ENCODE peak calls at places on chromosomes 11 and 22, in nine cellular contexts. O is H9; A is brain microvascular endothelial cell; N is testis; M is AG09319; H is CD4-positive, alpha-beta T cell; Z is cardiac muscle cell; P is omental fat pad; I is upper lobe of right lung. V is an unnamed sample.

GRCh38 chr11:113104390-113105251 is 143.4 kb downstream of the NCAM1 start:
- DNase-seq in O (no peak), A (no peak), N (no peak), M (no peak), H (no peak), Z (no peak), P (no peak), I (no peak), V (no peak)

GRCh38 chr11:29293825-29294224 is 723.0 kb downstream of the KCNA4 start:
- DNase-seq in O (no peak), A (peak), N (no peak), M (no peak), H (no peak), Z (no peak), P (no peak), I (no peak), V (no peak)

GRCh38 chr11:116502641-116503061 is 270.1 kb downstream of the BUD13 start:
- DNase-seq in O (no peak), A (no peak), N (no peak), M (no peak), H (no peak), Z (no peak), P (no peak), I (no peak), V (no peak)

GRCh38 chr22:22552630-22553029 is 6.4 kb downstream of the PRAME start:
- DNase-seq in O (peak), A (no peak), N (no peak), M (no peak), H (no peak), Z (no peak), P (no peak), I (no peak), V (peak)

GRCh38 chr11:124075841-124076571 is 34.9 kb upstream of the OR10G7 start:
- DNase-seq in O (peak), A (no peak), N (peak), M (no peak), H (no peak), Z (no peak), P (no peak), I (peak), V (peak)

GRCh38 chr22:28430656-28431055 is 249.0 kb downstream of the TTC28 start:
- DNase-seq in O (no peak), A (no peak), N (no peak), M (no peak), H (no peak), Z (no peak), P (no peak), I (no peak), V (no peak)

GRCh38 chr11:58622344-58622743 is at the start of gene CNTF:
- DNase-seq in O (no peak), A (peak), N (no peak), M (no peak), H (no peak), Z (no peak), P (no peak), I (no peak), V (no peak)

GRCh38 chr22:50310209-50310722 is 2.8 kb upstream of the PLXNB2 start:
- DNase-seq in O (no peak), A (no peak), N (no peak), M (no peak), H (no peak), Z (no peak), P (no peak), I (peak), V (no peak)

GRCh38 chr11:12167098-12167999 is 57.0 kb downstream of the MICAL2 start:
- DNase-seq in O (no peak), A (peak), N (no peak), M (no peak), H (no peak), Z (no peak), P (no peak), I (peak), V (peak)

GRCh38 chr11:33598426-33599069 is 102.1 kb downstream of the C11orf91 start:
- DNase-seq in O (peak), A (no peak), N (no peak), M (no peak), H (no peak), Z (peak), P (no peak), I (no peak), V (no peak)

GRCh38 chr11:62832346-62833234 is at the start of gene TEX54:
- DNase-seq in O (no peak), A (peak), N (peak), M (no peak), H (peak), Z (no peak), P (no peak), I (peak), V (no peak)

GRCh38 chr11:110249066-110249465 is 47.3 kb downstream of the RDX start:
- DNase-seq in O (no peak), A (no peak), N (no peak), M (no peak), H (no peak), Z (no peak), P (no peak), I (no peak), V (no peak)
- TF ChIP-seq CTCF in O (peak), A (peak), N (no peak), M (peak), H (peak), Z (peak), P (no peak), I (peak), V (no peak)

GRCh38 chr22:41848468-41848867 is 15.6 kb downstream of the SREBF2 start:
- DNase-seq in O (no peak), A (no peak), N (no peak), M (no peak), H (no peak), Z (no peak), P (no peak), I (peak), V (no peak)
- TF ChIP-seq CTCF in O (no peak), A (no peak), N (no peak), M (no peak), H (no peak), Z (no peak), P (no peak), I (no peak), V (no peak)

GRCh38 chr22:26322179-26322905 is 106.7 kb upstream of the ASPHD2 start:
- DNase-seq in O (no peak), A (peak), N (no peak), M (peak), H (no peak), Z (no peak), P (no peak), I (no peak), V (no peak)

GRCh38 chr22:26318975-26319374 is 110.1 kb upstream of the ASPHD2 start:
- DNase-seq in O (no peak), A (peak), N (no peak), M (no peak), H (no peak), Z (no peak), P (no peak), I (no peak), V (no peak)

GRCh38 chr22:26323013-26323412 is 106.0 kb upstream of the ASPHD2 start:
- DNase-seq in O (no peak), A (no peak), N (no peak), M (no peak), H (no peak), Z (no peak), P (no peak), I (no peak), V (no peak)

GRCh38 chr22:26320469-26320868 is 108.6 kb upstream of the ASPHD2 start:
- DNase-seq in O (no peak), A (no peak), N (no peak), M (no peak), H (no peak), Z (no peak), P (no peak), I (no peak), V (no peak)

GRCh38 chr22:26321469-26321913 is 107.6 kb upstream of the ASPHD2 start:
- DNase-seq in O (no peak), A (peak), N (peak), M (peak), H (no peak), Z (no peak), P (no peak), I (no peak), V (no peak)
- TF ChIP-seq CTCF in O (no peak), A (peak), N (no peak), M (peak), H (no peak), Z (no peak), P (no peak), I (no peak), V (no peak)

GRCh38 chr22:31969789-31970489 is 25.6 kb downstream of the YWHAH start:
- DNase-seq in O (peak), A (peak), N (peak), M (peak), H (peak), Z (peak), P (no peak), I (peak), V (peak)
- TF ChIP-seq CTCF in O (peak), A (peak), N (no peak), M (peak), H (no peak), Z (peak), P (no peak), I (peak), V (peak)

GRCh38 chr22:31394326-31394725 is 5.1 kb upstream of the DRG1 start:
- DNase-seq in O (no peak), A (peak), N (no peak), M (no peak), H (no peak), Z (no peak), P (no peak), I (no peak), V (no peak)

GRCh38 chr22:31399211-31400022 is at the start of gene DRG1:
- DNase-seq in O (peak), A (peak), N (peak), M (peak), H (peak), Z (peak), P (peak), I (peak), V (peak)

GRCh38 chr22:31400023-31400397 is 606 bp downstream of the DRG1 start:
- DNase-seq in O (no peak), A (peak), N (no peak), M (no peak), H (no peak), Z (peak), P (no peak), I (no peak), V (no peak)
- TF ChIP-seq CTCF in O (no peak), A (no peak), N (no peak), M (no peak), H (no peak), Z (no peak), P (no peak), I (no peak), V (no peak)

DNA sequence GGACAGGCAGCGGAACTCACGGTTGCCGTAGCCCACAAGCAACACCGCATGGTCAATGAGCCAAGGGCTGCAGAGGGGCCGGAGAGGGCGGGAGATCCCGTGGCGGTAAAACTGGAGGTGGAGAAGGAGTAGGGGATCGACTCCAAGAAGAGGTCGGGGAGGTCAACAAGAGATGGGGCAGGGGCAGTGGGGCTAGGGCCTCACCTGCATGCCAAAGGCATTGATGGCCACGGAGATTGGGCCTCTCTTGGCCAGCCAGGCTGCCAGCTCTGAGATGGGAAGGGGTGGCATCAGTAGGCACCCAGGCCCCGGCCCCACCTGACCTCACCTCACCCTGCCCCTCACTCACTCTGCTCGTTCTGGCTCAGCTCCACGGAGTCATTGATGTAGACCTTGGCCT is 3.9 kb downstream of the CTSF start:
- DNase-seq in O (no peak), A (no peak), N (no peak), M (no peak), H (no peak), Z (no peak), P (no peak), I (no peak), V (no peak)
- TF ChIP-seq CTCF in O (no peak), A (no peak), N (no peak), M (no peak), H (no peak), Z (no peak), P (no peak), I (no peak), V (no peak)

GRCh38 chr22:41285820-41286638 is at the start of gene RANGAP1:
- DNase-seq in O (peak), A (peak), N (peak), M (peak), H (peak), Z (peak), P (peak), I (peak), V (peak)
- TF ChIP-seq CTCF in O (no peak), A (peak), N (peak), M (peak), H (no peak), Z (peak), P (no peak), I (peak), V (no peak)

GRCh38 chr11:65853249-65853979 is 4.6 kb downstream of the CFL1 start:
- DNase-seq in O (peak), A (no peak), N (no peak), M (no peak), H (no peak), Z (no peak), P (no peak), I (peak), V (no peak)
- TF ChIP-seq CTCF in O (peak), A (peak), N (no peak), M (no peak), H (no peak), Z (peak), P (no peak), I (no peak), V (no peak)

GRCh38 chr11:114496915-114497314 is 57.6 kb downstream of the REXO2 start:
- DNase-seq in O (no peak), A (no peak), N (no peak), M (no peak), H (no peak), Z (no peak), P (no peak), I (no peak), V (no peak)
- TF ChIP-seq CTCF in O (no peak), A (no peak), N (no peak), M (no peak), H (no peak), Z (no peak), P (no peak), I (no peak), V (no peak)

GRCh38 chr11:37858398-37858797 is 1260.4 kb upstream of the RAG2 start:
- DNase-seq in O (no peak), A (no peak), N (no peak), M (no peak), H (no peak), Z (no peak), P (no peak), I (no peak), V (no peak)

GRCh38 chr11:37861671-37862070 is 1263.6 kb upstream of the RAG2 start:
- DNase-seq in O (no peak), A (no peak), N (no peak), M (no peak), H (no peak), Z (no peak), P (no peak), I (no peak), V (no peak)

DNA sequence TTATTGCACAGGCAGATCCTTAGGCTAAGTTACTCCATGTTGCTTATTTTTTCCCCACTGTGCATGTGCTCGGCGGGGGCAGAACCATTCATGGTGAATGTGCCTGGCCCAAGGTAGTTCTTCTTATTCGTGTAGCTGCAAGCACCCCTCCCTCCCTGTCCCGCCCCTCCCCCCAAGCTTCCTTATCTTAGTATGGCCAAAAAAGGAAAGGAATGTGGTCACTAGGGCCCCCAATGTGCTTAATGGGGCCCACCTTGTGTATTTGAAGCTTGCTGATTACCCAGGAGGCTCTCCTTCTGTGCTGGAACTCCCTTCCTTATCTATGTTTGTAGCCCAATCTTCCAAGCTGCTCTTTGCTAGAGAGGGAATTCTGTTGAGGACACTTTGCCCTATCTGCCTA is 1259.7 kb upstream of the RAG2 start:
- DNase-seq in O (no peak), A (no peak), N (no peak), M (no peak), H (no peak), Z (no peak), P (no peak), I (no peak), V (no peak)
- TF ChIP-seq CTCF in O (no peak), A (no peak), N (no peak), M (no peak), H (no peak), Z (no peak), P (no peak), I (no peak), V (no peak)

V was measured in activated CD8-positive, alpha-beta T cell treated with anti-CD3 and anti-CD28 coated beads for 36 hours.